ENCODE peak calls at places on chromosomes 4 and X, in ten cellular contexts. One of them, this sample, is unnamed.

GRCh38 chrX:15947648-15948317 is 93.2 kb upstream of the AP1S2 start:
- DNase-seq in A549: no peak
- DNase-seq in activated B cell treated with CpG ODN at 0.5 μM for 24 hours: no peak
- DNase-seq in neural progenitor cell: peak; percentile 81
- DNase-seq in GM12864: no peak
- DNase-seq in GM10248: no peak
- DNase-seq in WTC11: peak; percentile 24
- DNase-seq in astrocyte of the spinal cord: peak; percentile 57
- DNase-seq in brain microvascular endothelial cell: peak; percentile 40
- DNase-seq in endothelial cell of umbilical vein: peak; percentile 45
- DNase-seq in this sample: no peak

GRCh38 chrX:115583730-115584004 is 22.7 kb downstream of the PLS3 start:
- DNase-seq in GM10248: no peak
- DNase-seq in brain microvascular endothelial cell: no peak
- DNase-seq in A549: no peak
- DNase-seq in astrocyte of the spinal cord: peak; percentile 65
- DNase-seq in neural progenitor cell: no peak
- DNase-seq in GM12864: no peak
- DNase-seq in activated B cell treated with CpG ODN at 0.5 μM for 24 hours: no peak
- DNase-seq in endothelial cell of umbilical vein: no peak
- DNase-seq in WTC11: no peak
- DNase-seq in this sample: no peak

GRCh38 chr4:183828125-183828524 is 77.0 kb upstream of the STOX2 start:
- DNase-seq in GM10248: no peak
- DNase-seq in activated B cell treated with CpG ODN at 0.5 μM for 24 hours: no peak
- DNase-seq in endothelial cell of umbilical vein: no peak
- DNase-seq in GM12864: no peak
- DNase-seq in neural progenitor cell: no peak
- DNase-seq in brain microvascular endothelial cell: no peak
- DNase-seq in WTC11: no peak
- DNase-seq in astrocyte of the spinal cord: no peak
- DNase-seq in A549: no peak
- DNase-seq in this sample: no peak

GRCh38 chrX:23699636-23700194 is 32.4 kb downstream of the PRDX4 start:
- DNase-seq in neural progenitor cell: peak; percentile 10
- DNase-seq in A549: no peak
- DNase-seq in activated B cell treated with CpG ODN at 0.5 μM for 24 hours: peak; percentile 14
- DNase-seq in WTC11: peak; percentile 37
- DNase-seq in GM12864: no peak
- DNase-seq in GM10248: peak; percentile 24
- DNase-seq in brain microvascular endothelial cell: no peak
- DNase-seq in astrocyte of the spinal cord: peak; percentile 6
- DNase-seq in endothelial cell of umbilical vein: no peak
- DNase-seq in this sample: no peak

GRCh38 chrX:127570276-127570675 is 481.9 kb downstream of the ACTRT1 start:
- DNase-seq in astrocyte of the spinal cord: no peak
- DNase-seq in neural progenitor cell: no peak
- DNase-seq in activated B cell treated with CpG ODN at 0.5 μM for 24 hours: no peak
- DNase-seq in A549: no peak
- DNase-seq in GM10248: no peak
- DNase-seq in endothelial cell of umbilical vein: no peak
- DNase-seq in WTC11: no peak
- DNase-seq in GM12864: no peak
- DNase-seq in brain microvascular endothelial cell: no peak
- DNase-seq in this sample: no peak

GRCh38 chrX:10897768-10898167 is 213.4 kb upstream of the HCCS start:
- DNase-seq in WTC11: peak; percentile 37
- DNase-seq in astrocyte of the spinal cord: no peak
- DNase-seq in brain microvascular endothelial cell: no peak
- DNase-seq in neural progenitor cell: peak; percentile 5
- DNase-seq in activated B cell treated with CpG ODN at 0.5 μM for 24 hours: no peak
- DNase-seq in endothelial cell of umbilical vein: no peak
- DNase-seq in GM12864: no peak
- DNase-seq in GM10248: no peak
- DNase-seq in A549: no peak
- DNase-seq in this sample: no peak

GRCh38 chr4:8245879-8246833 is 23.4 kb upstream of the HTRA3 start:
- DNase-seq in A549: no peak
- DNase-seq in brain microvascular endothelial cell: no peak
- DNase-seq in neural progenitor cell: no peak
- DNase-seq in astrocyte of the spinal cord: no peak
- DNase-seq in GM10248: no peak
- DNase-seq in activated B cell treated with CpG ODN at 0.5 μM for 24 hours: no peak
- DNase-seq in endothelial cell of umbilical vein: no peak
- DNase-seq in WTC11: no peak
- DNase-seq in GM12864: no peak
- DNase-seq in this sample: no peak

GRCh38 chr4:89836031-89836777 is 757 bp downstream of the SNCA start:
- DNase-seq in WTC11: peak; percentile 56
- DNase-seq in activated B cell treated with CpG ODN at 0.5 μM for 24 hours: no peak
- DNase-seq in brain microvascular endothelial cell: no peak
- DNase-seq in neural progenitor cell: peak; percentile 31
- DNase-seq in GM10248: peak; percentile 10
- DNase-seq in GM12864: no peak
- DNase-seq in A549: no peak
- DNase-seq in endothelial cell of umbilical vein: peak; percentile 42
- DNase-seq in astrocyte of the spinal cord: no peak
- DNase-seq in this sample: no peak

GRCh38 chrX:124619710-124620109 is 273.3 kb downstream of the SH2D1A start:
- DNase-seq in WTC11: no peak
- DNase-seq in A549: no peak
- DNase-seq in brain microvascular endothelial cell: no peak
- DNase-seq in endothelial cell of umbilical vein: no peak
- DNase-seq in GM12864: no peak
- DNase-seq in GM10248: no peak
- DNase-seq in astrocyte of the spinal cord: no peak
- DNase-seq in activated B cell treated with CpG ODN at 0.5 μM for 24 hours: no peak
- DNase-seq in neural progenitor cell: no peak
- DNase-seq in this sample: no peak

GRCh38 chrX:150897371-150898319 is 823 bp downstream of the CD99L2 start:
- DNase-seq in activated B cell treated with CpG ODN at 0.5 μM for 24 hours: peak; percentile 18
- DNase-seq in astrocyte of the spinal cord: peak; percentile 15
- DNase-seq in GM10248: no peak
- DNase-seq in A549: peak; percentile 24
- DNase-seq in WTC11: peak; percentile 47
- DNase-seq in GM12864: no peak
- DNase-seq in neural progenitor cell: peak; percentile 46
- DNase-seq in brain microvascular endothelial cell: no peak
- DNase-seq in endothelial cell of umbilical vein: peak; percentile 62
- DNase-seq in this sample: peak; percentile 17

GRCh38 chr4:41141910-41142309 is 72.4 kb downstream of the APBB2 start:
- DNase-seq in WTC11: no peak
- DNase-seq in GM10248: no peak
- DNase-seq in activated B cell treated with CpG ODN at 0.5 μM for 24 hours: no peak
- DNase-seq in A549: no peak
- DNase-seq in endothelial cell of umbilical vein: peak; percentile 95
- DNase-seq in GM12864: no peak
- DNase-seq in astrocyte of the spinal cord: peak; percentile 97
- DNase-seq in neural progenitor cell: no peak
- DNase-seq in brain microvascular endothelial cell: no peak
- DNase-seq in this sample: no peak

GRCh38 chr4:39331191-39331590 is 35.0 kb downstream of the RFC1 start:
- DNase-seq in GM12864: no peak
- DNase-seq in WTC11: no peak
- DNase-seq in astrocyte of the spinal cord: no peak
- DNase-seq in activated B cell treated with CpG ODN at 0.5 μM for 24 hours: no peak
- DNase-seq in A549: no peak
- DNase-seq in endothelial cell of umbilical vein: no peak
- DNase-seq in GM10248: no peak
- DNase-seq in neural progenitor cell: no peak
- DNase-seq in brain microvascular endothelial cell: no peak
- DNase-seq in this sample: no peak

DNA sequence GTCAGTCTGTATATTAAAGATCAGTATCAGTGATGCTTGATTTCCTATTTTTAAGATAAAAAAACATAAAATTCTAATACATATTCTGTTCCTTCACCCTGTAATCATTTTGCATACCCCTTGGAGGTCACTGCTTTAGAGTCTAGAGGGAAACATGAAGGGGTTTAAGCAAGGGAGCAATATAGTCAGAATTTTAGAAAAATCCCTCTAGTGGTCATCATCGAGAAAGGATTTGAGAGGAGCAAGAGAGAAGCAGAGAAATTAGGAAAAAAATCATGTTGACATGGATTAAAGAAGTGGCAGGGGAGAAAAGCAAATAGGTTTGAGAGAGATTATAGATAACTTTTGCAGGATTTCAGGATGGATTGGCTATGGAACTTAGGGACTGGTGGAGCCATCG is 11.1 kb downstream of the APEX2 start:
- DNase-seq in A549: no peak
- DNase-seq in brain microvascular endothelial cell: no peak
- DNase-seq in WTC11: no peak
- DNase-seq in GM12864: no peak
- DNase-seq in endothelial cell of umbilical vein: no peak
- DNase-seq in activated B cell treated with CpG ODN at 0.5 μM for 24 hours: no peak
- DNase-seq in GM10248: no peak
- DNase-seq in neural progenitor cell: no peak
- DNase-seq in astrocyte of the spinal cord: no peak
- DNase-seq in this sample: no peak
- TF ChIP-seq CTCF in A549: peak; percentile 35
- TF ChIP-seq CTCF in brain microvascular endothelial cell: peak; percentile 30
- TF ChIP-seq CTCF in WTC11: no peak
- TF ChIP-seq CTCF in GM12864: peak; percentile 22
- TF ChIP-seq CTCF in endothelial cell of umbilical vein: peak; percentile 23
- TF ChIP-seq CTCF in activated B cell treated with CpG ODN at 0.5 μM for 24 hours: no peak
- TF ChIP-seq CTCF in GM10248: no peak
- TF ChIP-seq CTCF in neural progenitor cell: peak; percentile 39
- TF ChIP-seq CTCF in astrocyte of the spinal cord: peak; percentile 38
- TF ChIP-seq CTCF in this sample: peak; percentile 48

DNA sequence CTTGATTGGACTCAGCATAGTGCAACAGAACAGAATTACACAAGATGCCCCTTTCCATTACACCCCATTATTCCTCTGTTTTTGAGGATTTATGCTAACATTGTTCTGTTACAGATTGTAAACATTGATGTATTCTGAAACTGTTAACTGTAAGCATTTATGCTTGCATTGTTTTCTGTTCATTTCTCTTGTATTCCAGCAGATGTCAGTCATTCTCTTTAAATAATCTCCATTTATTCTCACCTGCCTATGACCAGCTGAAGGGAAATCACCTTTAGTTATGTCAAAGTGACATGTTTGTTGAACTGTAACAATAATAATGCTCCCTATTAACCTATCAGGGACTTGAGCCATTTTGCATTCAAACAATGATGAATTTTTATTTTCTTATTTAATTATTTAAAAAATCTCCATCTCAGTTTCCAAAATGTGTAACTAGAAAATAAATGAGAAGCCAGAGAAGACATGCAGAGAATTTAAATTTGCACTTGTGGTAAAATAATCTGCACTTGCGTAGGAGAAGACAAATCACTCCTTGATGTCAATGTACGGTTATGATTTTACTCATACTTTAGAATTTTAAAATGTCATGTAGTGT is 58.0 kb downstream of the SPCS3 start:
- DNase-seq in brain microvascular endothelial cell: no peak
- DNase-seq in astrocyte of the spinal cord: peak; percentile 52
- DNase-seq in A549: no peak
- DNase-seq in WTC11: no peak
- DNase-seq in GM12864: no peak
- DNase-seq in activated B cell treated with CpG ODN at 0.5 μM for 24 hours: no peak
- DNase-seq in endothelial cell of umbilical vein: peak; percentile 39
- DNase-seq in GM10248: peak; percentile 32
- DNase-seq in neural progenitor cell: no peak
- DNase-seq in this sample: no peak
- TF ChIP-seq CTCF in brain microvascular endothelial cell: peak; percentile 21
- TF ChIP-seq CTCF in astrocyte of the spinal cord: peak; percentile 42
- TF ChIP-seq CTCF in A549: peak; percentile 69
- TF ChIP-seq CTCF in WTC11: no peak
- TF ChIP-seq CTCF in GM12864: peak; percentile 32
- TF ChIP-seq CTCF in activated B cell treated with CpG ODN at 0.5 μM for 24 hours: no peak
- TF ChIP-seq CTCF in endothelial cell of umbilical vein: no peak
- TF ChIP-seq CTCF in GM10248: peak; percentile 43
- TF ChIP-seq CTCF in neural progenitor cell: peak; percentile 66
- TF ChIP-seq CTCF in this sample: peak; percentile 57

GRCh38 chr4:87114245-87115062 is 106.0 kb downstream of the KLHL8 start:
- DNase-seq in activated B cell treated with CpG ODN at 0.5 μM for 24 hours: no peak
- DNase-seq in A549: no peak
- DNase-seq in brain microvascular endothelial cell: no peak
- DNase-seq in astrocyte of the spinal cord: no peak
- DNase-seq in WTC11: peak; percentile 67
- DNase-seq in neural progenitor cell: peak; percentile 48
- DNase-seq in GM12864: no peak
- DNase-seq in GM10248: no peak
- DNase-seq in endothelial cell of umbilical vein: no peak
- DNase-seq in this sample: no peak
- TF ChIP-seq CTCF in activated B cell treated with CpG ODN at 0.5 μM for 24 hours: no peak
- TF ChIP-seq CTCF in A549: peak; percentile 9
- TF ChIP-seq CTCF in brain microvascular endothelial cell: peak; percentile 32
- TF ChIP-seq CTCF in astrocyte of the spinal cord: peak; percentile 21
- TF ChIP-seq CTCF in WTC11: no peak
- TF ChIP-seq CTCF in neural progenitor cell: peak; percentile 58
- TF ChIP-seq CTCF in GM12864: no peak
- TF ChIP-seq CTCF in GM10248: peak; percentile 13
- TF ChIP-seq CTCF in endothelial cell of umbilical vein: no peak
- TF ChIP-seq CTCF in this sample: peak; percentile 29

DNA sequence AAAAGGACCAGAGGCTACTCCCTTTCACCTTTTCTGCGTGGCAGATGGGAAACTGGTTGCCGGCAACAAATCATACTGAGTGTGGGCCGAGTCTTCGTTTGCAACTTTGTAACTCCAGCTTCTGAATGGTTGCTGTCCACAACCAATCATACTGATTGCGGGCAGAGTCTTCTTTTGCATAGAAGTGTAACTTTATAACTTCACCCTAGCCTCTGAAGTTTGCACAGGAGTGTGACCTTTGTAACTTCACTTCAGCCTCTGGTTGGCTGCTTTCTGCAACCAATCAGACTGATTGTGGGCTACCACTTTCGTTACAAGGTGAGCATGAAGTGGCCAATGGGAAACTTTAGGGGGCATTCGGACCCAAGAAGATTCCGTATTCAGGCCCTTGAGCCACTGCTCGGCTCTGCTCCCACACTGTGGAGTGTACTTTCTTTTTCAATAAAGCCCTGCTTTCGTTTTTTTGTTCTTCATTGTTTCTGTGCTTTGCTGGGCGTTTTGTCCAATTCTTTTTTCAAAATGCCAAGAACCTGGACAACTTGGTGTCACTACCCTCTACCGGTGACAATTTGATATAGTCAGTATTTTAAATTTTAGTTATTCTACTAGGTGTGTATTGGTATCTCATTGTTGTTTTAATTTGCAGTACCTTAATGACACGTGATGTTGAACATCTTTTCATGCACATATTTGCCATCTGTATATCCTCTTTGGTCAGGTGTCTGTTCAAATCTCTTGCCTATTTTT is 9.0 kb upstream of the PAGE5 start:
- DNase-seq in WTC11: no peak
- DNase-seq in astrocyte of the spinal cord: no peak
- DNase-seq in activated B cell treated with CpG ODN at 0.5 μM for 24 hours: no peak
- DNase-seq in neural progenitor cell: no peak
- DNase-seq in brain microvascular endothelial cell: no peak
- DNase-seq in endothelial cell of umbilical vein: no peak
- DNase-seq in GM10248: no peak
- DNase-seq in GM12864: no peak
- DNase-seq in A549: no peak
- DNase-seq in this sample: no peak
- TF ChIP-seq CTCF in WTC11: no peak
- TF ChIP-seq CTCF in astrocyte of the spinal cord: no peak
- TF ChIP-seq CTCF in activated B cell treated with CpG ODN at 0.5 μM for 24 hours: no peak
- TF ChIP-seq CTCF in neural progenitor cell: no peak
- TF ChIP-seq CTCF in brain microvascular endothelial cell: no peak
- TF ChIP-seq CTCF in endothelial cell of umbilical vein: no peak
- TF ChIP-seq CTCF in GM10248: no peak
- TF ChIP-seq CTCF in GM12864: no peak
- TF ChIP-seq CTCF in A549: no peak
- TF ChIP-seq CTCF in this sample: no peak